ENCODE peak calls at places on chromosomes 16 and 17, in six cellular contexts. S, W, Q, E, Y and Z are unnamed samples.

GRCh38 chr17:77897741-77898301 is 60.7 kb upstream of the TNRC6C start:
- DNase-seq in S (no peak), W (no peak), Q (no peak), E (no peak), Y (no peak), Z (no peak)

GRCh38 chr17:17105976-17106375 is 63.7 kb downstream of the MPRIP start:
- DNase-seq in S (no peak), W (no peak), Q (no peak), E (no peak), Y (no peak), Z (no peak)

GRCh38 chr17:954431-955164 is 25.0 kb downstream of the NXN start:
- DNase-seq in S (peak; percentile 38), W (peak; percentile 89), Q (peak; percentile 90), E (peak; percentile 86), Y (no peak), Z (no peak)

GRCh38 chr17:30519707-30520106 is 42.5 kb downstream of the GOSR1 start:
- DNase-seq in S (peak; percentile 78), W (peak; percentile 16), Q (peak; percentile 35), E (peak; percentile 59), Y (no peak), Z (peak; percentile 89)

GRCh38 chr17:81342700-81343070 is 47.6 kb upstream of the SLC38A10 start:
- DNase-seq in S (no peak), W (no peak), Q (no peak), E (no peak), Y (no peak), Z (no peak)

GRCh38 chr16:25988089-25988488 is 296.3 kb downstream of the HS3ST4 start:
- DNase-seq in S (no peak), W (no peak), Q (no peak), E (no peak), Y (no peak), Z (no peak)

GRCh38 chr17:15966879-15967248 is 21.9 kb downstream of the ADORA2B start:
- DNase-seq in S (no peak), W (peak; percentile 82), Q (no peak), E (no peak), Y (no peak), Z (no peak)

GRCh38 chr16:77788196-77789084 is at the start of gene VAT1L:
- DNase-seq in S (peak; percentile 80), W (peak; percentile 56), Q (peak; percentile 44), E (no peak), Y (no peak), Z (no peak)

GRCh38 chr17:69947027-69947759 is 127.8 kb upstream of the KCNJ16 start:
- DNase-seq in S (no peak), W (no peak), Q (no peak), E (no peak), Y (no peak), Z (no peak)

GRCh38 chr16:86924537-86924936 is 346.2 kb downstream of the FOXL1 start:
- DNase-seq in S (peak; percentile 80), W (peak; percentile 30), Q (peak; percentile 12), E (peak; percentile 72), Y (no peak), Z (no peak)

GRCh38 chr16:56600398-56600999 is 7.9 kb upstream of the MT2A start:
- DNase-seq in S (peak; percentile 70), W (no peak), Q (peak; percentile 69), E (no peak), Y (no peak), Z (no peak)

GRCh38 chr17:45018514-45019176 is 32.8 kb downstream of the DCAKD start:
- DNase-seq in S (no peak), W (no peak), Q (no peak), E (no peak), Y (no peak), Z (no peak)

GRCh38 chr17:33024688-33025486 is 33.2 kb downstream of the SPACA3 start:
- DNase-seq in S (no peak), W (no peak), Q (no peak), E (no peak), Y (no peak), Z (no peak)

GRCh38 chr17:60110586-60110985 is 31.9 kb upstream of the HEATR6 start:
- DNase-seq in S (no peak), W (no peak), Q (no peak), E (no peak), Y (no peak), Z (no peak)

GRCh38 chr17:18920911-18921441 is 31.0 kb upstream of the SLC5A10 start:
- DNase-seq in S (no peak), W (peak; percentile 32), Q (no peak), E (no peak), Y (no peak), Z (peak; percentile 4)

GRCh38 chr16:75589301-75589700 is 23.1 kb downstream of the GABARAPL2 start:
- DNase-seq in S (no peak), W (no peak), Q (no peak), E (no peak), Y (no peak), Z (no peak)

GRCh38 chr17:40038882-40039513 is 15.2 kb downstream of the MED24 start:
- DNase-seq in S (peak; percentile 91), W (peak; percentile 41), Q (peak; percentile 68), E (peak; percentile 42), Y (peak; percentile 87), Z (peak; percentile 69)

GRCh38 chr17:14297161-14297851 is 3.6 kb upstream of the HS3ST3B1 start:
- DNase-seq in S (peak; percentile 82), W (no peak), Q (peak; percentile 29), E (no peak), Y (no peak), Z (no peak)

GRCh38 chr17:37187262-37187661 is 188.5 kb upstream of the C17orf78 start:
- DNase-seq in S (no peak), W (no peak), Q (no peak), E (no peak), Y (no peak), Z (peak; percentile 20)

GRCh38 chr16:24853830-24854229 is 8.1 kb downstream of the SLC5A11 start:
- DNase-seq in S (peak; percentile 37), W (no peak), Q (peak; percentile 86), E (no peak), Y (no peak), Z (no peak)

GRCh38 chr17:9225305-9226101 is 204.2 kb downstream of the NTN1 start:
- DNase-seq in S (no peak), W (no peak), Q (no peak), E (no peak), Y (no peak), Z (no peak)

GRCh38 chr17:39970157-39970692 is 7.4 kb downstream of the GSDMA start:
- DNase-seq in S (no peak), W (no peak), Q (no peak), E (no peak), Y (no peak), Z (no peak)

GRCh38 chr16:53870831-53871230 is 166.9 kb downstream of the FTO start:
- DNase-seq in S (no peak), W (no peak), Q (no peak), E (no peak), Y (no peak), Z (no peak)

GRCh38 chr16:87264634-87265033 is 52.6 kb downstream of the C16orf95 start:
- DNase-seq in S (no peak), W (no peak), Q (no peak), E (no peak), Y (no peak), Z (no peak)

GRCh38 chr17:78337244-78338109 is 22.4 kb downstream of the SOCS3 start:
- DNase-seq in S (no peak), W (no peak), Q (peak; percentile 94), E (no peak), Y (peak; percentile 71), Z (no peak)

GRCh38 chr17:68509151-68510057 is 2.8 kb upstream of the PRKAR1A start:
- DNase-seq in S (no peak), W (no peak), Q (no peak), E (no peak), Y (no peak), Z (no peak)

GRCh38 chr17:66255112-66255511 is 25.9 kb upstream of the APOH start:
- DNase-seq in S (peak; percentile 56), W (peak; percentile 53), Q (peak; percentile 88), E (no peak), Y (no peak), Z (no peak)

GRCh38 chr17:31596382-31597323 is 205.2 kb downstream of the RAB11FIP4 start:
- DNase-seq in S (peak; percentile 93), W (peak; percentile 87), Q (peak; percentile 86), E (peak; percentile 97), Y (peak; percentile 96), Z (peak; percentile 83)